ENCODE peak calls at places on chromosomes 1 and 21, in five cellular contexts. F is astrocyte of the cerebellum, E is stomach, W is heart right ventricle, Q is body of pancreas. U is an unnamed sample.

GRCh38 chr21:15495965-15496364 is 233.8 kb upstream of the USP25 start:
- DNase-seq in Q (no peak), E (no peak), W (no peak), F (no peak), U (peak)

GRCh38 chr21:42279341-42279871 is 35.8 kb downstream of the TFF3 start:
- DNase-seq in F (no peak), E (no peak), W (no peak), Q (no peak), U (no peak)

GRCh38 chr1:46522184-46522968 is 29.1 kb downstream of the KNCN start:
- DNase-seq in F (peak), W (no peak), Q (peak), E (peak), U (peak)

GRCh38 chr1:154744352-154744751 is 125.7 kb downstream of the KCNN3 start:
- DNase-seq in F (no peak), W (no peak), E (no peak), Q (no peak), U (no peak)

GRCh38 chr1:209040351-209040750 is 543.2 kb upstream of the CAMK1G start:
- DNase-seq in Q (no peak), W (no peak), E (no peak), F (no peak), U (peak)

GRCh38 chr1:151972533-151973270 is 21.0 kb downstream of the S100A10 start:
- DNase-seq in W (no peak), Q (peak), E (peak), F (peak), U (peak)

GRCh38 chr1:47432071-47433036 is 5.5 kb upstream of the FOXD2 start:
- DNase-seq in Q (peak), F (peak), W (peak), E (peak), U (peak)

GRCh38 chr1:117600325-117600916 is 5.4 kb upstream of the TENT5C start:
- DNase-seq in E (no peak), Q (no peak), F (no peak), W (no peak), U (no peak)

GRCh38 chr1:37901191-37901892 is 42.0 kb upstream of the MTF1 start:
- DNase-seq in F (no peak), W (no peak), E (no peak), Q (no peak), U (no peak)

GRCh38 chr1:18913065-18913502 is 10.7 kb upstream of the ALDH4A1 start:
- DNase-seq in W (peak), Q (peak), E (peak), F (peak), U (peak)

GRCh38 chr21:34592120-34592561 is 22.8 kb downstream of the RCAN1 start:
- DNase-seq in E (peak), W (peak), F (no peak), Q (peak), U (no peak)

GRCh38 chr1:2801535-2802291 is at the start of gene TTC34:
- DNase-seq in W (peak), Q (peak), F (no peak), E (peak), U (no peak)

GRCh38 chr1:151159373-151159772 is 2.9 kb downstream of the TNFAIP8L2 start:
- DNase-seq in W (no peak), Q (no peak), F (no peak), E (no peak), U (no peak)

GRCh38 chr1:185536165-185536920 is 197.8 kb upstream of the HMCN1 start:
- DNase-seq in Q (no peak), F (no peak), E (no peak), W (no peak), U (no peak)

GRCh38 chr21:26948194-26948593 is 18.7 kb downstream of the ADAMTS5 start:
- DNase-seq in W (no peak), Q (no peak), F (no peak), E (no peak), U (no peak)

GRCh38 chr21:25733859-25734653 is 648 bp downstream of the ATP5PF start:
- DNase-seq in E (no peak), Q (no peak), F (no peak), W (no peak), U (peak)

GRCh38 chr21:34020005-34020847 is 53.2 kb upstream of the MRPS6 start:
- DNase-seq in F (no peak), E (no peak), Q (peak), W (no peak), U (peak)

GRCh38 chr1:103514920-103515503 is 10.5 kb upstream of the RNPC3 start:
- DNase-seq in Q (peak), E (no peak), W (no peak), F (peak), U (peak)

GRCh38 chr21:13937236-13937635 is 273.5 kb downstream of the LIPI start:
- DNase-seq in Q (no peak), F (no peak), E (no peak), W (no peak), U (no peak)

GRCh38 chr1:117611121-117611601 is 5.3 kb downstream of the TENT5C start:
- DNase-seq in E (no peak), Q (no peak), F (no peak), W (no peak), U (no peak)

GRCh38 chr21:31366825-31367224 is 22.8 kb upstream of the TIAM1 start:
- DNase-seq in E (peak), F (peak), W (no peak), Q (no peak), U (peak)

GRCh38 chr1:85464497-85465098 is 361 bp downstream of the DDAH1 start:
- DNase-seq in F (peak), W (peak), Q (peak), E (peak), U (peak)

GRCh38 chr21:19508442-19508841 is 1104.9 kb upstream of the TMPRSS15 start:
- DNase-seq in E (no peak), W (no peak), Q (no peak), F (no peak), U (no peak)

GRCh38 chr1:235511470-235512240 is 7.4 kb upstream of the B3GALNT2 start:
- DNase-seq in W (no peak), F (no peak), E (no peak), Q (no peak), U (peak)

DNA sequence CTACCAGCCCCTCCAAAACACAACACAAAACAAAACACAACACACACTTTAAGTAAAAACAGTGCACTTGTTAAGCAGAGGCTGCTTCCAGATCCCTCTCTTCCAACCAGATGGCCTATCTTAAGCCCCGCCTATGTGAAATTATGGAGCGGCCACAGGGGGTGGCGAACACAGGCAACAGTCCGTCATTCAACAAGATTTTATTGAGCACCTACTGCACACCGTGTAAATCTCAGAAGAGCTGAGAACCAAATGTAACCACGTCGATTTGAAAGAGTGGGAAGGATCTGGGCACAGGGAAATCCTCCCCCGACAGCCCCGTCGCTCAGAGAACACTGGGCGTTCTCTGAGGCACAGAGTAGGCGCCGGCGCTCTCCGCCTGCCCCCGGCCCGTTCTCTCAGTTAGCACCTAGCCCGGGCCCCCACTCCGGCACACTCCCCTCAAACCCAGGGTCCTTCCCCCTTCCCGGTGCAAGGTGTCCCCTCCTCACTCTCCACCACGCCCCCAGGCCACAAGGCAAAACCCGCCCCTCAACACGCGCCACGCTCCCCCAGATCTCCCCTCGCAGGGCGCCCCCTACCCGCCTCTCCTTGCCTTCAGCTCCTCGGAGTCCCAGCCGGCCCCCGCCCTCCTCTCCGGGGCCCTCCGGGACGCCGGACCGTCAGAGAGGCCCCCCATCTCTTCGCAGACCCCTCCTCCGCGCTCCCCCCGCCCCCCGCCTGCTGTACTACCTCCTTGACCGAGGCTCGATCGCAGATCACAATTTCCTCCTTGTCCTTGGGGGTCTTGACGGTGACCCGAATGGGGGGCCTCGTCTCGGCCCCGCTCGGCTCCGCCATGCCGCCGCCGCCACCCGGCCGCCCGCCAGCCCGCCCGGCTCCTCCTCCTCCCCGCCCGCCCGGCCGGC is 482 bp downstream of the UBQLN4 start:
- DNase-seq in E (peak), F (peak), W (peak), Q (peak), U (peak)
- TF ChIP-seq CTCF in E (no peak), F (peak), W (no peak), Q (no peak), U (no peak)

DNA sequence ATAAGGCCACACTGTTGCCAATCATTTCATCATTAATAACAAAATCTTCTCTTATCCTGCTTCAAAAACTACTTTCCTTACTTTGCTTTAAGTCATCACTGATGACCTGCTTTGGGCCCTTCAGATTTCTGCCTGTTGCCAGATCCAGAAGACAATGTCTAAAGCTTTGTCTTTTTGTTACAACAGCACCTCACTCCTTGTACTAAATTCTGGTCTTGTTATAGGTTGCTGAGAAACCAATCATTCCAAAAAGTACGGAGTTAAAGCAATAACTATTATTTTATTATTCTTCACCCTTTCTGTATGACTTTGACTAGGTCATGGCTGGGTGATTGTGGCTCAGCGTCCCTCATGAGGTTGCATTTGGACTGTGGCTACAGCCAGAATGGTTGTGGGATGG is 633.5 kb downstream of the PTPRU start:
- DNase-seq in F (no peak), E (no peak), Q (no peak), W (no peak), U (no peak)
- H3K4me3 ChIP-seq in F (no peak), E (no peak), Q (no peak), W (no peak), U (no peak)

DNA sequence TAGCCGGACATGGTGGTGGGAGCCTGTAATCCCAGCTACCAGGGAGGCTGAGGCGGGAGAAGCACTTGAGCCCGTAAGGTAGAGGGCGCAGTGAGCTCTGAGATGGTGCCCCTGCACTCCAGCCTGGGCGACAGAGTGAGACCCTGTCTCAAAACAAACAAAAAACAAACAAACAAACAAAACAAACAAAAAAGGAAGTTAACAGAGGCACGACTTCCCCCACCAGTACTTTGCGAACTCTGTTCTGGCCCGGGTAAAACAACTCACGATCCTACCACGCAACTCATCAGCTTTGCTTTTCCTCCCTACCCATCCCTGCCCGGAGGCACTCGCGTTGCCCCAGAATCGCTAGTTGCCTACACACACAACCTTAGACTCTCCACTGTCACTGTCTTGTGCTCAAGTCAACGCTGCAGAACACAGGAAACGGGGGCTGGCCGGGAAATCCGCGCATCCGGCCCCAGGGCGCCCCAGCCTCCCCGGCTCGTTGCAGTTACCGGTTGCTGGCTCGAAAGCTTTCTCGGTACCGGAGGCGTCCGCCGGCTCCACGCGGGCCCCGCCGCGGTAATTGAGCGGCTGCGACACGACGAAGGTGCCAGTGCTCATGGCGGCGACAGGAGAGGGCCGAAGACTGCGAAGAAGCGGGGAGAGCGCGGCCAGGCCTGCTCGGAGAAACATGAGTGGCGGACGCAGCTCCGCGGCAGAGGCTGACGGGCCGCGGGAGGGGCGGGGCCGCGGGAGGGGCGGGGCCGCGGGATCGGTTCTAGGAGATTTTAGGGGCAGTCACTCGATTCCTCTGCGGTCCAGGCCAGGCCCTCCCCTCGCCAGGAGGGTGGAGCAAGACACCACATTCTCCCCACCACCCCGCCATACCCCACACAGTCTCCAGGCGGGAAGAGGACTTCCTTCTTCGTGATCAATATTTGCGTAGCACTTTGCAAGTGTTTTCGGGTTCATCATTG is at the start of gene ALDH9A1:
- DNase-seq in W (peak), F (peak), E (peak), Q (peak), U (peak)
- TF ChIP-seq CTCF in W (peak), F (peak), E (peak), Q (peak), U (peak)

DNA sequence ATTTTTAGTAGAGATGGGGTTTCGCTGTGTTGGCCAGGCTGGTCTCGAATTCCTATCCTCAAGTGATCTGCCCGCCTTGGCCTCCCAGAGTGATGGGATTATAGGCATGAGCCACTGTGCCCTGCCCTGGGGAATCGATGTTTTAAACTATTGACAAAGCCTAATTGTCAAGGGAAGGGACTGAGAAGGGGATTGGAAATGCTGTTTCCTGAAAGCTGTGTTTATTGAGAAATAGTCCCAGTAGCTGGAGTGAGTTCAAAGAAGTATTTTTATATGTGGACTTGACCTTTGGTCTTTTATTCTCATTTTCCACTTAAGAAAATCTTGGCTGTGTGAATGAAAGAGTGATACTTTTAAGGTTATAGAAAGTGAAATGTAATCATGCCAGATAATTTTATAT is 47.5 kb downstream of the KIF1B start:
- DNase-seq in Q (no peak), E (no peak), F (no peak), W (no peak), U (no peak)
- H3K4me3 ChIP-seq in Q (no peak), E (no peak), F (no peak), W (no peak), U (no peak)

GRCh38 chr1:89972024-89972423 is 22.9 kb upstream of the ZNF326 start:
- DNase-seq in W (no peak), F (no peak), Q (no peak), E (no peak), U (no peak)
- TF ChIP-seq CTCF in W (no peak), F (no peak), Q (no peak), E (no peak), U (no peak)

DNA sequence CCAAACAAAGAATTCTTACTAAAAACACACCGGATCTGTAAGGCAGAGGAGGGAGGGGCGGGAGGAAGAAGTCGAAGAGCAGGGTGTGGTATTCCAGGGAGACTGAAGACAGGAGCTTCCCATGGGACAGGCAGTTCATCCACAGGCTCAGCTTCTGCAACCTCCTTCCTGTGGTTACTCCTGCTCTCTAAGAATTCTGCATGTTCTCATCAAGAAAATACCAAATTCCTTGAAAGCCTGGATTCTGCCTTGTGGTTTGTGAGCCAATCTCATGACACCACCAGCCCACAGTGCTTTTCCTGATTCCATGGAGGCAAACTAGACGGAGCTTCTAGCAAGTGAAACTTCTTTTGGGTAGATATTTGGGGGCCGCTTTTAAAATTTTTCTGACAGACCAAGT is 1.1 kb upstream of the ST6GALNAC3 start:
- DNase-seq in F (peak), Q (no peak), E (no peak), W (no peak), U (no peak)
- H3K4me3 ChIP-seq in F (no peak), Q (no peak), E (no peak), W (no peak), U (no peak)

U was measured in epithelial cell of esophagus.